ENCODE peak calls at places on chromosome 15, in four cellular contexts. C, Z, B and D are unnamed samples.

GRCh38 chr15:68614621-68615035 is 35.8 kb downstream of the CORO2B start:
- DNase-seq in C (no peak), Z (no peak), B (no peak), D (peak)

GRCh38 chr15:69462030-69462492 is 9.4 kb downstream of the RPLP1 start:
- DNase-seq in C (no peak), Z (no peak), B (no peak), D (no peak)

GRCh38 chr15:42375252-42375651 is 16.0 kb downstream of the CAPN3 start:
- DNase-seq in C (no peak), Z (no peak), B (no peak), D (no peak)

GRCh38 chr15:25967120-25967519 is 104.0 kb upstream of the ATP10A start:
- DNase-seq in C (no peak), Z (no peak), B (no peak), D (no peak)

GRCh38 chr15:96331141-96331941 is 841 bp downstream of the NR2F2 start:
- DNase-seq in C (no peak), Z (peak), B (no peak), D (peak)

GRCh38 chr15:43776101-43776717 is 557 bp downstream of the ELL3 start:
- DNase-seq in C (no peak), Z (no peak), B (peak), D (peak)

GRCh38 chr15:59315914-59316428 is 56.7 kb downstream of the MYO1E start:
- DNase-seq in C (no peak), Z (no peak), B (no peak), D (no peak)

GRCh38 chr15:100877551-100877950 is 2.1 kb upstream of the ALDH1A3 start:
- DNase-seq in C (no peak), Z (no peak), B (no peak), D (no peak)

GRCh38 chr15:62119224-62119925 is 45.7 kb downstream of the C2CD4B start:
- DNase-seq in C (peak), Z (no peak), B (no peak), D (no peak)

GRCh38 chr15:76150971-76151598 is 91.3 kb downstream of the TMEM266 start:
- DNase-seq in C (peak), Z (peak), B (peak), D (peak)

GRCh38 chr15:97645758-97646157 is 314.7 kb upstream of the ARRDC4 start:
- DNase-seq in C (no peak), Z (no peak), B (no peak), D (no peak)

GRCh38 chr15:72599855-72600464 is 54.5 kb upstream of the GOLGA6B start:
- DNase-seq in C (peak), Z (peak), B (no peak), D (no peak)

GRCh38 chr15:82952156-82953081 is at the start of gene HOMER2:
- DNase-seq in C (peak), Z (no peak), B (no peak), D (peak)

GRCh38 chr15:71780349-71780976 is 29.9 kb upstream of the NR2E3 start:
- DNase-seq in C (peak), Z (peak), B (peak), D (peak)

DNA sequence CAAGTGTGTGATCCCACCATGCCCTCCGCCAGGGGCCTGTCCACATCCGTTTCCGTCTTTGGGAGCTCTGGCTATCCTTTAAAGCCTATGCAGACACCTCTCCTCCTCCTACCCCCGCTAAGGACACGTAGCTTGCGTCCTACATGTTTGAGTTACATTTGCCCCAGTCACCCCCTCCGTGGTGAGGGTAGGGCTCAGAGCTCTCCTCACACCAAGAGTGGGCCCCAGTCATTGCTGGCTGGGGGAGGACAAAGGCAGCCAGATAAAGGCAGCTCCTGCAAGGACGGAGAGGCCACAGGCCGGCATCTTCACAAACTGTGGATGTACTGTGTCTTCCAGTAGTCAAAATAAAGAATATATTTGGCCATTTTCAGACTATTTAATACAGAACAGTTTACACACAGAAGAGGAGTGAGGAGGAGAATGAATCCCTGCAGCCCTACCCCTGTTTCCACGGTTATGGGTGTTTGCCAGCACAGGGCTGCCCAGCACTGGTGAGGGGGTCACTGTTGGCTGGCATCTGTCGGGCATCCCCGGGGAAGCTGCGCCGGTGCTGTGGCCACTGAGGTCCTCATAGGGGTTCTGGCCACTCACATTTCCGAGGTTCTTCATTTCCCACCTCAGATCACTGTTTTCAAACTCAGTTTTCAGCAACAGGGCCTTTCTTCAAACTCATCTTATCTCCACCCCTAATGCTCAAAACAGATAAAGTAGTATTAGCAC is 118.7 kb downstream of the CHRNA7 start:
- DNase-seq in C (no peak), Z (no peak), B (no peak), D (no peak)
- TF ChIP-seq CBFB in C (no peak), Z (no peak), B (no peak), D (no peak)

GRCh38 chr15:39589815-39590644 is 9.2 kb downstream of the THBS1 start:
- DNase-seq in C (no peak), Z (no peak), B (no peak), D (no peak)
- TF ChIP-seq MAX in C (no peak), Z (no peak), B (no peak), D (no peak)

GRCh38 chr15:94236638-94237037 is 5.3 kb downstream of the MCTP2 start:
- DNase-seq in C (no peak), Z (no peak), B (no peak), D (no peak)
- TF ChIP-seq CBFB in C (no peak), Z (no peak), B (no peak), D (no peak)

GRCh38 chr15:36777941-36778340 is 198.5 kb downstream of the CDIN1 start:
- DNase-seq in C (no peak), Z (no peak), B (no peak), D (no peak)
- TF ChIP-seq MAX in C (no peak), Z (no peak), B (no peak), D (no peak)

GRCh38 chr15:31302778-31303433 is 23.7 kb upstream of the KLF13 start:
- DNase-seq in C (no peak), Z (peak), B (no peak), D (no peak)
- TF ChIP-seq CBFB in C (no peak), Z (no peak), B (no peak), D (no peak)

GRCh38 chr15:28093761-28094535 is 5.2 kb downstream of the OCA2 start:
- DNase-seq in C (no peak), Z (no peak), B (no peak), D (no peak)

GRCh38 chr15:28097656-28098359 is 1.3 kb downstream of the OCA2 start:
- DNase-seq in C (no peak), Z (no peak), B (no peak), D (no peak)

GRCh38 chr15:28096720-28097431 is 2.2 kb downstream of the OCA2 start:
- DNase-seq in C (no peak), Z (no peak), B (no peak), D (peak)

GRCh38 chr15:28096411-28096719 is 2.8 kb downstream of the OCA2 start:
- DNase-seq in C (no peak), Z (no peak), B (no peak), D (no peak)

GRCh38 chr15:28094732-28095521 is 4.2 kb downstream of the OCA2 start:
- DNase-seq in C (no peak), Z (no peak), B (no peak), D (peak)
- TF ChIP-seq MAX in C (no peak), Z (no peak), B (no peak), D (peak)

GRCh38 chr15:67021455-67021854 is 43.9 kb upstream of the SMAD3 start:
- DNase-seq in C (no peak), Z (no peak), B (no peak), D (no peak)

GRCh38 chr15:67019069-67019468 is 46.3 kb upstream of the SMAD3 start:
- DNase-seq in C (no peak), Z (no peak), B (no peak), D (no peak)

GRCh38 chr15:67018026-67018425 is 47.4 kb upstream of the SMAD3 start:
- DNase-seq in C (no peak), Z (no peak), B (no peak), D (no peak)

GRCh38 chr15:67018451-67018850 is 47.0 kb upstream of the SMAD3 start:
- DNase-seq in C (no peak), Z (no peak), B (no peak), D (no peak)

DNA sequence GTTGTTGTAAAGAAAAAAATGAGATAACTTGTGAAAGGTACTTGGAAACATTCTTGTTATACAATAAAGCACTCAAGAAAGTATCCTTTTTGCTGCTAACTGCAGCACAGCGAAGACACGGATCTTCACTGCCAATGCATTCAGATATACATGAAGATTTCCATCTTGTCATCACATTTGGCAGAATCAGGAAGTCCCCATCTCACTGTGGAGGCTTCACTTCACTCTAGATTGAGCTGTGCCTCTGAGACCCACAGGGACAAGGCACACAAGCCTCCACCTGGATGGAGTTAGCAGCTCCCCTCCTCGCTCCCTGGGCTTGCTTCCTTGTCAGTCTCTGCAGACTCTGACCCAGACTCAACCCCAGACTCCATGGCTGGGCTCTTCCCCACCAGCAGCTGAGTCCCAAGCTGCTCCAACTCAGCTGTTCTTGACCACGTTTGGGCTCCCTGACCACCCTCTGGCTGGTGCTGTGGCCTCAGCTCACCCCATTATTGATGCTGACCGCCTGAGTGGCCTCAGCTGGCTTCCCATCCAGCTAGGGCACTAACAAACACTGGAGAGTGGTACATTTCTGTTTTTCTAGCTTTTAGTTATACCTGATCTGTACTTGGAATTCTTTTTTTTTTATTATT is 45.4 kb upstream of the SMAD3 start:
- DNase-seq in C (no peak), Z (no peak), B (no peak), D (no peak)
- TF ChIP-seq CBFB in C (no peak), Z (no peak), B (no peak), D (no peak)

DNA sequence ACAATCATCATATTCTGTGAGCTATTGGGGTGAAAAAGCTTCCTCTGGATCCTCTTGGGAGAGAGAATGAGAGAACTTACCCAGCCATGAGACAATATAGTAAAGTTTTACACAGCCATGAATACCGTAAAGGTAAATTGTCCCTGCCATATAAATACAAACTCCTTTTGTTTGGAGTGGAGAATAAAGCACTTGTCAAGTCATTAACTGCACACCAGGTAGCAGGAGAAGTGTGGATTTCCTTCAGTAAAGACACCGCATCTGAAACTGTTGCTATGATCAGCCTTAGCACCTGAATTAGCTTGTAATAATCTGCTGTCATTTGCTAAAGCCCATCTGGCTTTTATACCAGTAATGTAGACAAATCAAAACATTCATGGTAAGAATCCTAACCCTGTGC is 336.6 kb upstream of the SLCO3A1 start:
- DNase-seq in C (no peak), Z (no peak), B (no peak), D (no peak)
- TF ChIP-seq MAX in C (no peak), Z (no peak), B (no peak), D (no peak)

GRCh38 chr15:84827246-84827645 is 10.1 kb downstream of the ALPK3 start:
- DNase-seq in C (no peak), Z (no peak), B (no peak), D (no peak)
- TF ChIP-seq CBFB in C (no peak), Z (no peak), B (no peak), D (no peak)